ENCODE peak calls at places on chromosomes 1 and 21, in eight cellular contexts. I is mesothelial cell of epicardium; X is OCI-M1; N is activated CD4-positive, CD25-positive, alpha-beta regulatory T cell; T is Caki2; L is NCI-H2171; W is progenitor cell of endocrine pancreas; M is kidney tubule cell. P is an unnamed sample.

GRCh38 chr1:42418516-42418915 is 37.3 kb downstream of the ZMYND12 start:
- DNase-seq in I (no peak), X (no peak), N (no peak), T (no peak), L (no peak), W (no peak), M (no peak), P (no peak)

GRCh38 chr1:40029608-40030007 is 10.9 kb upstream of the CAP1 start:
- DNase-seq in I (no peak), X (peak), N (no peak), T (no peak), L (no peak), W (no peak), M (no peak), P (no peak)

GRCh38 chr1:100699744-100700143 is 19.8 kb upstream of the VCAM1 start:
- DNase-seq in I (no peak), X (no peak), N (no peak), T (no peak), L (no peak), W (no peak), M (no peak), P (no peak)

GRCh38 chr1:246004281-246004680 is 502.8 kb downstream of the SMYD3 start:
- DNase-seq in I (no peak), X (no peak), N (no peak), T (peak), L (no peak), W (no peak), M (peak), P (no peak)

GRCh38 chr1:15526021-15526489 is 593 bp upstream of the DNAJC16 start:
- DNase-seq in I (peak), X (no peak), N (no peak), T (no peak), L (no peak), W (no peak), M (no peak), P (no peak)

GRCh38 chr1:26378088-26378878 is 5.7 kb upstream of the ZNF683 start:
- DNase-seq in I (no peak), X (peak), N (peak), T (peak), L (no peak), W (no peak), M (peak), P (no peak)

GRCh38 chr1:226100436-226101347 is 38.2 kb downstream of the H3-3A start:
- DNase-seq in I (no peak), X (peak), N (no peak), T (no peak), L (no peak), W (no peak), M (peak), P (peak)

GRCh38 chr1:240466509-240466908 is 145.4 kb downstream of the GREM2 start:
- DNase-seq in I (no peak), X (no peak), N (no peak), T (no peak), L (no peak), W (no peak), M (no peak), P (no peak)

GRCh38 chr1:153231800-153232199 is 14.4 kb downstream of the PRR9 start:
- DNase-seq in I (peak), X (no peak), N (no peak), T (no peak), L (no peak), W (no peak), M (no peak), P (no peak)

GRCh38 chr1:112079446-112079845 is 90.0 kb upstream of the KCND3 start:
- DNase-seq in I (no peak), X (no peak), N (no peak), T (no peak), L (no peak), W (no peak), M (no peak), P (no peak)

GRCh38 chr21:15966651-15967050 is 236.9 kb downstream of the USP25 start:
- DNase-seq in I (no peak), X (no peak), N (no peak), T (no peak), L (no peak), W (no peak), M (no peak), P (no peak)

GRCh38 chr1:201272838-201273237 is 10.5 kb upstream of the PKP1 start:
- DNase-seq in I (no peak), X (no peak), N (no peak), T (no peak), L (no peak), W (no peak), M (peak), P (no peak)

GRCh38 chr21:39175665-39176064 is 7.6 kb downstream of the PSMG1 start:
- DNase-seq in I (no peak), X (no peak), N (no peak), T (no peak), L (no peak), W (no peak), M (no peak), P (no peak)

GRCh38 chr1:30675761-30676160 is 47.6 kb downstream of the MATN1 start:
- DNase-seq in I (no peak), X (no peak), N (no peak), T (peak), L (no peak), W (no peak), M (no peak), P (no peak)

GRCh38 chr1:23452011-23452411 is 27.5 kb upstream of the TCEA3 start:
- DNase-seq in I (peak), X (peak), N (no peak), T (no peak), L (peak), W (no peak), M (peak), P (no peak)

GRCh38 chr1:91803847-91804545 is 82.0 kb downstream of the TGFBR3 start:
- DNase-seq in I (no peak), X (peak), N (peak), T (no peak), L (no peak), W (no peak), M (peak), P (no peak)

GRCh38 chr1:51648180-51649109 is 31.6 kb downstream of the OSBPL9 start:
- DNase-seq in I (no peak), X (peak), N (no peak), T (peak), L (no peak), W (no peak), M (peak), P (no peak)

GRCh38 chr1:118650084-118650807 is 337.9 kb downstream of the TBX15 start:
- DNase-seq in I (no peak), X (no peak), N (no peak), T (no peak), L (no peak), W (no peak), M (no peak), P (no peak)

GRCh38 chr1:30633294-30633693 is 90.1 kb downstream of the MATN1 start:
- DNase-seq in I (no peak), X (no peak), N (no peak), T (no peak), L (no peak), W (no peak), M (no peak), P (no peak)

GRCh38 chr1:34371829-34372532 is 195.3 kb downstream of the C1orf94 start:
- DNase-seq in I (no peak), X (no peak), N (no peak), T (no peak), L (no peak), W (no peak), M (no peak), P (no peak)

GRCh38 chr1:164384262-164384661 is 174.7 kb upstream of the PBX1 start:
- DNase-seq in I (no peak), X (no peak), N (no peak), T (no peak), L (no peak), W (no peak), M (no peak), P (no peak)

GRCh38 chr1:35931424-35932157 is 686 bp downstream of the AGO3 start:
- DNase-seq in I (no peak), X (peak), N (no peak), T (peak), L (no peak), W (no peak), M (peak), P (no peak)

GRCh38 chr1:2249559-2249906 is 21.4 kb downstream of the SKI start:
- DNase-seq in I (no peak), X (no peak), N (no peak), T (no peak), L (no peak), W (no peak), M (no peak), P (no peak)

GRCh38 chr1:162561616-162562451 is at the start of gene UAP1:
- DNase-seq in I (no peak), X (peak), N (no peak), T (no peak), L (no peak), W (no peak), M (peak), P (peak)

GRCh38 chr1:189434461-189434860 is 1043.2 kb downstream of the BRINP3 start:
- DNase-seq in I (no peak), X (no peak), N (no peak), T (no peak), L (no peak), W (no peak), M (no peak), P (no peak)

P was measured in NCI-H1694 treated with DMSO at 0.1 percent for 48 hours.